ENCODE peak calls at places on chromosomes 13 and 19, in ten cellular contexts. J is body of pancreas; G is GM23338; D is astrocyte; B is spleen; K is GM12865; A is cardiac muscle cell; P is AG10803; C is lung; M is CD4-positive, CD25-positive, alpha-beta regulatory T cell. Z is an unnamed sample.

GRCh38 chr13:98439896-98440295 is 137.0 kb downstream of the STK24 start:
- DNase-seq in M (no peak), A (no peak), D (no peak), K (no peak), G (no peak), C (no peak), J (no peak), B (no peak), P (no peak), Z (no peak)

GRCh38 chr13:51291341-51291740 is 48.1 kb upstream of the SERPINE3 start:
- DNase-seq in P (peak), D (peak), A (peak), K (no peak), G (no peak), J (no peak), B (no peak), C (no peak), M (no peak), Z (no peak)

GRCh38 chr19:7982651-7983099 is 22.8 kb downstream of the ELAVL1 start:
- DNase-seq in D (no peak), B (peak), P (no peak), J (no peak), G (no peak), M (no peak), C (no peak), A (no peak), K (no peak), Z (no peak)

GRCh38 chr13:45162821-45163220 is 38.0 kb downstream of the KCTD4 start:
- DNase-seq in A (peak), P (peak), J (no peak), G (no peak), C (no peak), D (peak), B (no peak), M (no peak), K (no peak), Z (peak)

GRCh38 chr19:42076375-42076944 is 494 bp downstream of the ZNF574 start:
- DNase-seq in M (no peak), D (no peak), G (peak), P (no peak), J (no peak), C (peak), A (no peak), B (no peak), K (peak), Z (no peak)

GRCh38 chr13:106103779-106104178 is 431.7 kb downstream of the EFNB2 start:
- DNase-seq in P (peak), B (no peak), J (no peak), C (no peak), G (no peak), M (no peak), D (peak), K (no peak), A (peak), Z (peak)

GRCh38 chr13:21071894-21072293 is 10.5 kb upstream of the LATS2 start:
- DNase-seq in C (no peak), A (peak), P (peak), B (no peak), G (no peak), K (no peak), D (peak), M (no peak), J (no peak), Z (no peak)

GRCh38 chr13:76677047-76677446 is 209.2 kb downstream of the KCTD12 start:
- DNase-seq in P (peak), D (peak), M (no peak), J (peak), A (peak), C (no peak), G (no peak), B (no peak), K (no peak), Z (peak)

GRCh38 chr19:33132425-33132824 is 511 bp downstream of the WDR88 start:
- DNase-seq in D (no peak), B (no peak), C (no peak), K (no peak), M (no peak), A (no peak), J (no peak), G (peak), P (no peak), Z (no peak)

GRCh38 chr13:41942462-41943094 is 18.3 kb downstream of the VWA8 start:
- DNase-seq in P (peak), A (peak), M (no peak), B (no peak), C (no peak), K (peak), D (peak), G (peak), J (no peak), Z (peak)

GRCh38 chr13:36432106-36432544 is at the start of gene CCNA1:
- DNase-seq in J (peak), D (no peak), M (no peak), A (peak), B (peak), K (peak), C (peak), G (peak), P (no peak), Z (no peak)

GRCh38 chr19:35869327-35870123 is 1.2 kb downstream of the APLP1 start:
- DNase-seq in D (peak), B (peak), J (peak), P (peak), M (peak), G (peak), C (peak), K (peak), A (peak), Z (no peak)
- H3K4me3 ChIP-seq in D (peak), B (no peak), J (no peak), P (peak), M (no peak), G (peak), C (no peak), K (no peak), A (peak), Z (peak)

GRCh38 chr19:17266589-17266974 is 661 bp upstream of the BABAM1 start:
- DNase-seq in K (no peak), A (no peak), M (no peak), P (no peak), C (no peak), J (no peak), G (peak), D (no peak), B (no peak), Z (no peak)
- H3K4me3 ChIP-seq in K (peak), A (no peak), M (peak), P (no peak), C (no peak), J (no peak), G (no peak), D (no peak), B (no peak), Z (no peak)

GRCh38 chr19:49807888-49808675 is 5.0 kb downstream of the FUZ start:
- DNase-seq in K (no peak), J (no peak), B (peak), G (peak), M (no peak), A (no peak), C (no peak), D (no peak), P (no peak), Z (no peak)

GRCh38 chr19:49807174-49807830 is 5.8 kb downstream of the FUZ start:
- DNase-seq in J (no peak), B (no peak), A (no peak), G (no peak), P (no peak), M (no peak), D (no peak), K (no peak), C (no peak), Z (no peak)

GRCh38 chr19:49809987-49810389 is 3.1 kb downstream of the FUZ start:
- DNase-seq in D (no peak), K (no peak), G (no peak), J (no peak), P (no peak), A (no peak), M (no peak), C (no peak), B (no peak), Z (no peak)

GRCh38 chr19:49809155-49809986 is 3.7 kb downstream of the FUZ start:
- DNase-seq in D (peak), A (no peak), C (peak), G (peak), K (peak), P (peak), B (peak), M (peak), J (peak), Z (no peak)

GRCh38 chr19:49808762-49809154 is 4.3 kb downstream of the FUZ start:
- DNase-seq in P (peak), B (peak), D (peak), K (peak), A (peak), C (peak), M (peak), G (peak), J (peak), Z (peak)
- H3K4me3 ChIP-seq in P (peak), B (peak), D (peak), K (peak), A (peak), C (peak), M (peak), G (peak), J (peak), Z (peak)

GRCh38 chr13:34588362-34588761 is 353.7 kb upstream of the NBEA start:
- DNase-seq in B (no peak), D (no peak), C (no peak), P (no peak), G (no peak), J (no peak), M (no peak), A (no peak), K (no peak), Z (no peak)
- H3K4me3 ChIP-seq in B (no peak), D (no peak), C (no peak), P (no peak), G (no peak), J (no peak), M (no peak), A (no peak), K (no peak), Z (no peak)

DNA sequence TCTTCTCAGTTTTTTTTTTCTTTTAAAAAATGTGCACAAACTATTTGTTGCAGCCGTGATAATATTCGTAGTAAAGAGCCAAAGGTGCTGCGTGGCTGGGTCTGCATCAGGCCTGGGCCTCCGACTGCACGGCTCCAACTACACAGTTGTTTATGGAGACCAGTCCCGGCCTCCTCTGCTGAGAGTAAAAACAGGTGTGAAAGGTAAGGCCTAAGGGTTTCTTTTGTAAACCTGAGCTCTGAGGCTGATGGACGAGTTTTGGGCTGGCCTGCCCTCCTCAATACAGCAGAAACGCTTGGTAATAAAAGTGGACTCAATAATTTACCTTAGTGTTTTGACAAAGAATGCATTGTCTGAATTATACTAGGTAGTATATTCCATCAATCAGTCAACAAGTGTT is 3.9 kb downstream of the MBNL2 start:
- DNase-seq in B (no peak), J (peak), G (no peak), K (no peak), M (no peak), A (no peak), C (no peak), P (no peak), D (no peak), Z (no peak)
- H3K4me3 ChIP-seq in B (no peak), J (no peak), G (no peak), K (no peak), M (peak), A (no peak), C (no peak), P (no peak), D (no peak), Z (peak)

GRCh38 chr13:114148521-114148855 is 16.1 kb upstream of the RASA3 start:
- DNase-seq in B (no peak), M (peak), K (peak), G (no peak), J (peak), A (no peak), P (no peak), C (no peak), D (no peak), Z (no peak)
- H3K4me3 ChIP-seq in B (no peak), M (peak), K (no peak), G (no peak), J (no peak), A (no peak), P (no peak), C (no peak), D (no peak), Z (no peak)

DNA sequence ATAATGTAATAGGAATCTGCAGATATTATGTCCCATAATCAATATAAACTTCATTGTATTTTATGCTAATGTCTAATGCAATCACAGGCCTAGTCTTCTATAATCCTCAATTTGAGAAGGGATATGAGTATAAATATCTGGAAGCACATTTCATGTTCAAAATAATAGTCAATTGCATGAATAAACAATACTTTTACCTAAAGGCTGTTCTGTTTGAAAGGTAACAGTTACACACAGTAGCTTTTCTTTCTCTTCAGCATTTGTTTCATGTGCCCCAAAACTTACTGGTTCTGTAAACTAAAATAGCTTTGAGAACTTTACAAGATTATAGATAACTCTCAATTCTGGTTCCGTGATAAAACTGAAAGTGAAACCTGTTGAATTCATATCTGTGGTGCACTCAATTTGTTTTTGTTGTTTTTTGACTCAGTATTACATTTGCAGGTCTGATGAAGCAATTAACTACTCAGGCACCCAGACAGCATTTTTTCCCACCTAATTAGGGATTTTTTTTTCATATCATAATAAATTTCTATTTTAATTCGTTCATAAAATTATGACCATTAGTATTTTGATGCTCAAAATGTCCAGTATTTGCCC is 1193.8 kb downstream of the SLITRK1 start:
- DNase-seq in A (peak), J (no peak), P (no peak), M (no peak), C (no peak), K (peak), D (no peak), G (no peak), B (no peak), Z (no peak)
- H3K4me3 ChIP-seq in A (no peak), J (no peak), P (peak), M (peak), C (no peak), K (no peak), D (peak), G (no peak), B (no peak), Z (no peak)

Z was measured in skeletal muscle cell.